ENCODE peak calls at places on chromosomes 13 and 19, in five cellular contexts. K, Y, W, Z and V are unnamed samples.

GRCh38 chr13:113930711-113931637 is 42.9 kb downstream of the C13orf46 start:
- DNase-seq in K (peak; percentile 38), Y (no peak), W (peak; percentile 19), Z (no peak), V (no peak)

GRCh38 chr13:97332725-97333124 is 101.2 kb upstream of the RAP2A start:
- DNase-seq in K (no peak), Y (no peak), W (no peak), Z (no peak), V (no peak)

GRCh38 chr19:45842198-45842597 is 20.7 kb downstream of the SYMPK start:
- DNase-seq in K (no peak), Y (no peak), W (no peak), Z (no peak), V (no peak)

GRCh38 chr19:37997911-37998344 is 90.9 kb downstream of the SIPA1L3 start:
- DNase-seq in K (no peak), Y (no peak), W (peak; percentile 6), Z (no peak), V (no peak)

GRCh38 chr13:66069570-66069969 is 1160.6 kb downstream of the PCDH9 start:
- DNase-seq in K (no peak), Y (no peak), W (no peak), Z (no peak), V (no peak)

GRCh38 chr19:17933414-17934129 is 757 bp downstream of the CCDC124 start:
- DNase-seq in K (no peak), Y (no peak), W (no peak), Z (no peak), V (no peak)

GRCh38 chr13:41554626-41555386 is 97.5 kb downstream of the RGCC start:
- DNase-seq in K (no peak), Y (no peak), W (peak; percentile 30), Z (no peak), V (no peak)

GRCh38 chr19:13036366-13036976 is 41.2 kb downstream of the NFIX start:
- DNase-seq in K (no peak), Y (peak; percentile 82), W (no peak), Z (no peak), V (no peak)

GRCh38 chr19:45154064-45154827 is 6.5 kb downstream of the NKPD1 start:
- DNase-seq in K (no peak), Y (no peak), W (peak; percentile 15), Z (no peak), V (no peak)

GRCh38 chr13:38686635-38687245 is at the start of gene FREM2:
- DNase-seq in K (no peak), Y (peak; percentile 82), W (no peak), Z (no peak), V (no peak)